ENCODE peak calls at places on chromosomes 16 and 17, in four cellular contexts. E, G, V and C are unnamed samples.

GRCh38 chr17:79715318-79716182 is 15.2 kb upstream of the ENPP7 start:
- DNase-seq in V (no peak), G (peak), E (no peak), C (no peak)

GRCh38 chr17:80586464-80587228 is 42.0 kb downstream of the RPTOR start:
- DNase-seq in E (no peak), V (no peak), G (peak), C (no peak)

GRCh38 chr16:71255721-71256120 is 25.2 kb upstream of the HYDIN start:
- DNase-seq in V (no peak), G (peak), E (no peak), C (no peak)

GRCh38 chr16:6634151-6634550 is 698.5 kb upstream of the RBFOX1 start:
- DNase-seq in E (no peak), G (no peak), V (no peak), C (no peak)

GRCh38 chr17:40075216-40076100 is 12.7 kb downstream of the THRA start:
- DNase-seq in E (peak), G (peak), V (peak), C (peak)

GRCh38 chr17:42438600-42439567 is 15.8 kb upstream of the CAVIN1 start:
- DNase-seq in E (no peak), G (no peak), V (no peak), C (peak)

GRCh38 chr17:27378482-27379200 is 77.6 kb upstream of the KSR1 start:
- DNase-seq in V (no peak), E (no peak), G (no peak), C (no peak)

GRCh38 chr17:17004251-17004996 is 32.5 kb upstream of the TNFRSF13B start:
- DNase-seq in E (no peak), V (no peak), G (no peak), C (no peak)

GRCh38 chr16:66619534-66620418 is 15.3 kb downstream of the CMTM3 start:
- DNase-seq in E (peak), G (no peak), V (no peak), C (no peak)

GRCh38 chr16:81729451-81729850 is 49.6 kb upstream of the PLCG2 start:
- DNase-seq in V (peak), E (no peak), G (no peak), C (peak)

GRCh38 chr17:40760105-40761016 is 5.2 kb upstream of the KRT25 start:
- DNase-seq in E (no peak), V (no peak), G (no peak), C (no peak)

GRCh38 chr16:6558133-6558532 is 774.5 kb upstream of the RBFOX1 start:
- DNase-seq in G (no peak), E (no peak), V (peak), C (no peak)

GRCh38 chr17:66791337-66791736 is 43.6 kb upstream of the CACNG5 start:
- DNase-seq in E (no peak), G (no peak), V (no peak), C (no peak)

GRCh38 chr16:8887438-8887765 is 5.3 kb downstream of the LITAFD start:
- DNase-seq in V (no peak), G (no peak), E (no peak), C (no peak)

GRCh38 chr17:69608808-69609494 is 194.5 kb downstream of the MAP2K6 start:
- DNase-seq in V (no peak), E (no peak), G (no peak), C (no peak)

GRCh38 chr17:15475620-15476354 is 8.4 kb upstream of the CDRT4 start:
- DNase-seq in V (no peak), E (no peak), G (no peak), C (no peak)
- TF ChIP-seq TEAD4 in V (no peak), E (no peak), G (no peak), C (no peak)

DNA sequence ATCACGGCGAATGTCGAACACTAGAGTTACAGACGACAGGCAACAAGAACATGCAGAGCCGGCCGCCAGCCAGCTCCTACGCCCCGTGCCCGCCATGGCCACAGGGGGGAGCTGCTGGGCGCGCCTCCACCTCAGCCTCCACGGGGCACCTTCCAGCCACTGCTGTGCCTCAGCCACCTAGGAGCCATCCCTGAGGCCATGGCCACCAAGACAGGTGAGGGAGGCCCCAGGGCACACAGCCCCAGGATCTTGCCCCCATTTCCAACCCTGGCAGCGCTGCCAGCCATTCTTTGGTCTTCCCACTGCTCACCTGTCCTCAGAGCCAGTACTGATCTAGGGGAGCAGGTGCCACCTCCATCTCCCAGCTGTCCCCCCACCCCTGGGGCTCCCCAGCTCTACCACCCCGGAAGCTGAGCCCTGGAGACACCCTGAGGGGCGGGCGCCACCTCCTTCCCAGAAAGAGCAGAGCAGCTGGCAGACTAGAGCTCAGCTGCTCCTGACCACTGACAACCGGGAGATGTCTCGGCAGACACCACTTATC is 11.8 kb downstream of the GNPTG start:
- DNase-seq in G (peak), E (peak), V (peak), C (peak)
- TF ChIP-seq TEAD4 in G (no peak), E (no peak), V (no peak), C (no peak)

GRCh38 chr16:53429221-53429943 is 4.9 kb upstream of the RBL2 start:
- DNase-seq in E (peak), V (no peak), G (peak), C (no peak)
- TF ChIP-seq TEAD4 in E (no peak), V (no peak), G (no peak), C (no peak)

GRCh38 chr17:62062936-62063335 is 2.1 kb downstream of the MED13 start:
- DNase-seq in G (no peak), V (no peak), E (no peak), C (no peak)

GRCh38 chr17:62064029-62064790 is 868 bp downstream of the MED13 start:
- DNase-seq in V (no peak), G (no peak), E (no peak), C (no peak)

GRCh38 chr17:62065611-62066468 is 762 bp upstream of the MED13 start:
- DNase-seq in G (peak), V (peak), E (peak), C (peak)

GRCh38 chr17:62067165-62068145 is 2.4 kb upstream of the MED13 start:
- DNase-seq in E (no peak), G (no peak), V (no peak), C (peak)

DNA sequence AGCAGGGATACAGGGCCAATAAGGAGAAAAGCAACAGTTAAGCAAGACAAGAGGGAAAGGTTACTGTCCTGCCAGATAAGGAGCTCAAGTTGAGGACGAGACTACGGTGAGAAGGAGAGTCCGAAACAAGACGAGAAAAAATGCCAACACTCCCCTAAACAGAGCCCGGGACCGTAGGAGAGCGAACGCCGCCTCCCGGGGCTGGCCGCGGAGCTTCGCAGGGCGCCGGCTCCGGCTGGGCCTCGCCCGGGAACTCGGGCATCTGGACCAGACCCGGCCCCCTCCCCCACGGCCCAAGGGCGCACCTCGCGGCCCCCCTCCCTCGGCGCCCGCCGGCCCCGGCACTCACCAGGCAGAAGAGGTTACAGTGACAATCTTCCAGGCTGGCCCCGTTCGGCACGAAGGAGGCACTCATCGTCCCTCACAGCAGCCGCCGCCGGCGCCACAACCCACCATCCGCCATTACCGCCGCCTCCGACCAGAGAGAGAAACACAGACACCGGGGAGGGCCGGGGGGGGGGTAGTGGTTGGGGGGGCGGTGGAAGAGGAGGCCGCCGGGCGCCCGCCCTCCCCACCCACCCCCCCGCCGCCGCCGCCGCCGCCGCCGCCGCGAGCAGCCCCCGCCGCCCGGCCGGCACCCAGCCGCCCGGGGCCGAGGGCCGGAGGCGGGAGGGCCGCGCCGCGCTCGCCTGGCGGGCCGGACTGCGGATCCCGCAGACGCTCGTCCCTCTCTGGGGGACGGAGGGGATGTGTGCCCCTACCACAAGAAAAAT is at the start of gene MED13:
- DNase-seq in E (peak), G (peak), V (no peak), C (peak)
- TF ChIP-seq TEAD4 in E (no peak), G (peak), V (no peak), C (no peak)